ENCODE peak calls at places on chromosome 19, in four cellular contexts. Q, X, P and V are unnamed samples.

GRCh38 chr19:55283548-55284393 is at the start of gene BRSK1:
- DNase-seq in P (no peak), X (peak), Q (no peak), V (no peak)

GRCh38 chr19:12202250-12202649 is 39.4 kb downstream of the ZNF136 start:
- DNase-seq in Q (no peak), X (peak), P (no peak), V (no peak)

GRCh38 chr19:49335071-49335783 is at the start of gene CD37:
- DNase-seq in P (no peak), Q (no peak), X (no peak), V (no peak)

GRCh38 chr19:16190736-16191135 is 5.5 kb downstream of the FAM32A start:
- DNase-seq in P (no peak), X (no peak), Q (no peak), V (no peak)

GRCh38 chr19:11475861-11476260 is 5.0 kb downstream of the ELAVL3 start:
- DNase-seq in X (no peak), P (no peak), Q (no peak), V (no peak)

GRCh38 chr19:13098291-13099072 is 4.2 kb downstream of the LYL1 start:
- DNase-seq in P (no peak), X (no peak), Q (no peak), V (peak)

GRCh38 chr19:5341448-5341820 is 822 bp upstream of the PTPRS start:
- DNase-seq in P (no peak), Q (no peak), X (no peak), V (no peak)

GRCh38 chr19:7690779-7691258 is 10.2 kb downstream of the TRAPPC5 start:
- DNase-seq in Q (no peak), X (no peak), P (no peak), V (no peak)

GRCh38 chr19:22438011-22438410 is 15.9 kb upstream of the ZNF98 start:
- DNase-seq in X (no peak), P (no peak), Q (no peak), V (no peak)

GRCh38 chr19:58059003-58059671 is at the start of gene ZNF135:
- DNase-seq in P (peak), X (peak), Q (no peak), V (no peak)

GRCh38 chr19:2524840-2525723 is 49.2 kb downstream of the GADD45B start:
- DNase-seq in Q (no peak), P (no peak), X (no peak), V (peak)

GRCh38 chr19:12090807-12091206 is 26.3 kb downstream of the ZNF844 start:
- DNase-seq in P (peak), X (peak), Q (peak), V (no peak)

GRCh38 chr19:5112175-5112574 is 143.3 kb downstream of the KDM4B start:
- DNase-seq in X (no peak), P (no peak), Q (no peak), V (no peak)

GRCh38 chr19:4064551-4065260 is 2.0 kb downstream of the ZBTB7A start:
- DNase-seq in Q (no peak), P (no peak), X (peak), V (no peak)

GRCh38 chr19:46730187-46730586 is 13.3 kb upstream of the PRKD2 start:
- DNase-seq in P (no peak), X (no peak), Q (no peak), V (no peak)

GRCh38 chr19:40220674-40221073 is 2.5 kb upstream of the TTC9B start:
- DNase-seq in X (no peak), Q (no peak), P (no peak), V (no peak)
- TF ChIP-seq CTCF in X (no peak), Q (no peak), P (no peak), V (no peak)

GRCh38 chr19:38513762-38514167 is 80.3 kb downstream of the RYR1 start:
- DNase-seq in X (no peak), P (no peak), Q (no peak), V (no peak)

GRCh38 chr19:38514812-38515633 is 81.5 kb downstream of the RYR1 start:
- DNase-seq in Q (peak), X (peak), P (no peak), V (peak)

GRCh38 chr19:38509027-38509426 is 75.5 kb downstream of the RYR1 start:
- DNase-seq in X (no peak), P (no peak), Q (no peak), V (no peak)

GRCh38 chr19:38511074-38511708 is 77.7 kb downstream of the RYR1 start:
- DNase-seq in X (no peak), Q (no peak), P (no peak), V (no peak)

GRCh38 chr19:38512277-38512676 is 78.8 kb downstream of the RYR1 start:
- DNase-seq in X (no peak), P (no peak), Q (no peak), V (no peak)
- TF ChIP-seq CTCF in X (no peak), P (no peak), Q (no peak), V (no peak)

GRCh38 chr19:15114153-15114540 is 6.9 kb downstream of the SYDE1 start:
- DNase-seq in X (no peak), P (no peak), Q (no peak), V (no peak)

GRCh38 chr19:15111758-15112157 is 4.6 kb downstream of the SYDE1 start:
- DNase-seq in X (no peak), P (no peak), Q (no peak), V (no peak)

GRCh38 chr19:15113245-15114152 is 6.3 kb downstream of the SYDE1 start:
- DNase-seq in Q (no peak), P (no peak), X (no peak), V (no peak)

GRCh38 chr19:15110418-15110815 is 3.2 kb downstream of the SYDE1 start:
- DNase-seq in X (no peak), Q (no peak), P (no peak), V (no peak)

GRCh38 chr19:15112385-15112784 is 5.2 kb downstream of the SYDE1 start:
- DNase-seq in X (no peak), P (no peak), Q (no peak), V (no peak)
- TF ChIP-seq CTCF in X (no peak), P (peak), Q (no peak), V (no peak)

GRCh38 chr19:30061557-30062330 is 119.7 kb downstream of the URI1 start:
- DNase-seq in Q (no peak), X (no peak), P (no peak), V (no peak)

GRCh38 chr19:30056580-30056979 is 114.5 kb downstream of the URI1 start:
- DNase-seq in P (no peak), X (no peak), Q (no peak), V (no peak)

GRCh38 chr19:30060872-30061556 is 119.0 kb downstream of the URI1 start:
- DNase-seq in P (no peak), X (no peak), Q (no peak), V (no peak)

GRCh38 chr19:30062331-30063183 is 120.5 kb downstream of the URI1 start:
- DNase-seq in P (no peak), Q (no peak), X (no peak), V (no peak)

DNA sequence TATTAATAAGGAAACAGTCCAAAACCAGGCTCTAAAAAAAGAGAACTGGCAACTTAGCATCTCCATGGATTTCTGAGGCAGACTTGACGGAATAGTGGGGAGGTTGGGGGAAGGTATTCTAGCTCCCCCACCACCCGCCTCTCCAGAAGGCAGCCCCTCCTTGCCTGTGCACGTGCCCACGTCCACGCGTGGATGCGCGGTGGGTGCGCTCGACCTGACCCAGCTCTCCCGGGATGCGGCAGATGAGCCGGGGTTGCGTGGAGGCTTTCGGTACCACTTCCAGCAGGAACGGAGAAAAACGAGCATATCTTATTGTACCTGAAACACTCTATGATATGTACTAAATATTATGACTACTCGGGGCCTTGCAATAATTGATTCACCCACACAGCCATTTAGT is 117.7 kb downstream of the URI1 start:
- DNase-seq in X (no peak), Q (no peak), P (no peak), V (no peak)
- TF ChIP-seq CTCF in X (no peak), Q (no peak), P (no peak), V (no peak)

GRCh38 chr19:18097217-18097992 is at the start of gene MAST3:
- DNase-seq in X (peak), Q (no peak), P (peak), V (peak)
- TF ChIP-seq CTCF in X (no peak), Q (no peak), P (no peak), V (no peak)

GRCh38 chr19:19774354-19775033 is 41.6 kb upstream of the ZNF14 start:
- DNase-seq in X (no peak), P (no peak), Q (no peak), V (no peak)

GRCh38 chr19:19775891-19776205 is 42.9 kb upstream of the ZNF14 start:
- DNase-seq in P (no peak), Q (no peak), X (no peak), V (no peak)

GRCh38 chr19:19778666-19779065 is 42.9 kb downstream of the ZNF506 start:
- DNase-seq in X (no peak), P (no peak), Q (no peak), V (no peak)

GRCh38 chr19:19777692-19778091 is 43.9 kb downstream of the ZNF506 start:
- DNase-seq in Q (no peak), X (no peak), P (no peak), V (no peak)

DNA sequence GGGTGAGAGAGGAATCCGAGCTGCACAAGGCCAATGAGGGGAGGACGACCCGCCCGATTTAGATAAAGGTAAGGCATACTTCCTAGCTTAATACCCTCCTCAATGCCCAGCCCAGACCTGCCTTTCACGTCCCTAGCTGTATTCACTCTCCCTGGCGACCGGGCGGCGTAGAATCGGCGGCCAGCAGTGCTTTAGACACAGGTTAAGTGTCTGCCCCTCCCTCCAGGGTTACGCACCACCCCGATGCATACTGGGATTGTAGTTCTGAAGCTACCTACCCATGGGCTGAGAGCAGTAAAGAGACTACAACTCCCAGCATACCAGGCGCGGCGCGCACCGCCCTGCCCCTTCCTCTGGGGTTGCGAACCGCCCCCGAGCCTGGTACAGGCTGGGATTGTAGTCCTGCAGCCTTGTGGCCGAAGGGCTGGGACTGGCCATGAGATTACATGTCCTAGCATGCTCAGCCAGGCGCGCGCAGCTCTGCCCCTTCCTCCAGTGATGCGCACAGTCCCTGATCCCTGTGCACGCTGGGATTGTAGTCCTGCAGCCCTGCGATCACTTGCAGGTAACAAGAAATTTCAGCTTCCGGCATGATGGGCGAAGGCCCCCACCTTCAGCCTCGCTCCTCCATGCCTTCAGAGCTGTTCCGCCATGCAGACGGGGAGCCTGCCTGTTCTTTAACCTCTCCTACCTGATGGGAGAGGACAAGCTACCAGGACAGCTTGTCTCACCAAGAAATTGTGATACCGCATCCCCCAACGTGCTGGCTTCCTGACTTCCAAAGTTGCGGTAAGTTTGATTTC is 43.5 kb upstream of the ZNF14 start:
- DNase-seq in X (peak), Q (peak), P (peak), V (peak)
- TF ChIP-seq CTCF in X (no peak), Q (no peak), P (peak), V (no peak)

GRCh38 chr19:33946535-33947323 is 150.1 kb downstream of the KCTD15 start:
- DNase-seq in Q (no peak), P (peak), X (no peak), V (no peak)

GRCh38 chr19:33950141-33950805 is 153.6 kb downstream of the KCTD15 start:
- DNase-seq in P (peak), Q (no peak), X (peak), V (no peak)

GRCh38 chr19:33953023-33953422 is 156.4 kb downstream of the KCTD15 start:
- DNase-seq in X (peak), Q (no peak), P (peak), V (no peak)

GRCh38 chr19:33948651-33949335 is 152.1 kb downstream of the KCTD15 start:
- DNase-seq in Q (no peak), P (peak), X (no peak), V (no peak)

GRCh38 chr19:33947565-33947964 is 150.9 kb downstream of the KCTD15 start:
- DNase-seq in X (no peak), P (peak), Q (no peak), V (no peak)
- TF ChIP-seq CTCF in X (no peak), P (no peak), Q (no peak), V (no peak)

DNA sequence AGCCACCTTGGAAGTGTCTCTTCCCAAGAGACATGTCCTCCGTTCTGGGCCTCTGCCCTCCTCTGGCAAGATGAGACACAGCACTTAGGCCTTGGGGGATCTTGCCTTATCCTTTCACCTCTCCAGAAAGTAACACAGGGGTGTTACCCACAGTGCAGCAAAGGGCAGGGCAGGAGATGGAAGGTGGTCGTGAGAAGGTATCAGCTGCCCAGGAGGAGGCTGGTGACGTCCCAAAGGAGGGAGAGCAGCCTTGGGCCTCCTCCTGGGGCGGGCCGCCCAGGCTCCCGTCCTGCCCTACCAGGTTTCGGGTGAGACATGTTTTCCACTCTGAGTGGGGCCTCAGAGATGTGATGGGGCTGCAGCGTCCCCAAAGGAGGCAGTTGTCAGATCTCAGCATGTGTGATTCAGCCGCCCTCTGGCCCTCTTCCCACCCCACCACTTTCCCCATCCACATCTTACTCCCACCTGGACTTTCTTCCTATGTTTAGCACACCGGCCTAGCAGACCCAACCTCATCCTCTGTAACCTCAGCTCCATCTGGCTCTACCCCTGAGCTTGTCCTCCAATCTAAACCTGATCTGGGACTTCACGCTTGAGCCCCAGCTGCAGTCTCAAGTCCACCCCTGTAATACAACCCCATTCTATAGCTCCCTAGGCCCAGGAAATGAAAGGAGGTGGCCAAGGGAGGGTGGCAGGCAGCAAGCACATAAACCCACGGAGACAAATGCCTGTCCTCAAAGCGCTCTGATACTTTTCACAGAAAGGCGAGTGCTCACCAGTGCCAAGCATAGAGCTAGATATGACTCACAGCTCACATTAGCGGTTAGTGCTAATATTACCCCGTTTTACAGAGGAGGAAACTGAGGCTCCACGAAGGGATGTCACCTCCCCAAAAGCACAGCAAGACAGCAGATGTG is 9.3 kb downstream of the POU2F2 start:
- DNase-seq in P (no peak), Q (no peak), X (no peak), V (no peak)
- TF ChIP-seq CTCF in P (no peak), Q (no peak), X (no peak), V (no peak)

DNA sequence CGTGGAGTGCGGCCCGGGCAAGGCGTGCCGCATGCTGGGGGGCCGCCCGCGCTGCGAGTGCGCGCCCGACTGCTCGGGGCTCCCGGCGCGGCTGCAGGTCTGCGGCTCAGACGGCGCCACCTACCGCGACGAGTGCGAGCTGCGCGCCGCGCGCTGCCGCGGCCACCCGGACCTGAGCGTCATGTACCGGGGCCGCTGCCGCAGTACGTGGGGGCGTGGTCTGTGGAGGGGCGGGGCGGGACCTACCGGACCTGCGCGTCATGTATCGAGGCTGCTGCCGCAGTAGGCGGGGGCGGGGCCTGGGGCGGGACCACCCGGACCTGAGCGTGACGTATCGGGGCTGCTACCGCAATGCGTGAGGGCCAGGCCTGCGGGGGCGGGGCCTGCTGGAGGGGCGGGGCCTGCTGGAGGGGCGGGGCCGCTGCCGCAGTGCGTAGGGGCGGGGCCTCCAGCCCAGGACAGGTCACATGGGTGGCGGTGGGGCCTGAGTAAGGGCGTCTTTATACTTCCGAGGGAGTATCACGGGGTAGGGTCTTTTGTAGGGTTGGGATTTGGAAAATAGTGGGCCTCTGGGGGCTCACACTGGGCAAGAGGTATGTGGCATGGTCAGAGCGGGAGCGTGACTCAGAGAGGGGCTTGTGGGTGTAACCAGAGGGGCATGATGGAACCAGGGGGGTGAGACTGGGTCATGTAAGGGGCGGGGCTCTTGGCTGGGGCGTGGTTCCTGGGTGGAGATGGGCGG is 4.3 kb downstream of the FSTL3 start:
- DNase-seq in X (peak), P (peak), Q (peak), V (peak)
- TF ChIP-seq CTCF in X (peak), P (peak), Q (no peak), V (peak)

GRCh38 chr19:18776288-18776594 is 14.9 kb downstream of the COMP start:
- DNase-seq in X (no peak), P (no peak), Q (no peak), V (no peak)
- TF ChIP-seq CTCF in X (peak), P (peak), Q (no peak), V (no peak)